ENCODE peak calls at places on chromosomes 11 and 22, in eight cellular contexts. L, J, R, Z, O, K, D and U are unnamed samples.

GRCh38 chr11:8038393-8038792 is 42.6 kb upstream of the TUB start:
- DNase-seq in L (no peak), J (no peak), R (no peak), Z (no peak), O (peak), K (peak), D (no peak), U (peak)

GRCh38 chr22:42820075-42820763 is 36.9 kb downstream of the ARFGAP3 start:
- DNase-seq in L (peak), J (peak), R (no peak), Z (no peak), O (no peak), K (peak), D (no peak), U (no peak)

GRCh38 chr11:75140269-75141138 is 10.4 kb upstream of the SLCO2B1 start:
- DNase-seq in L (peak), J (peak), R (peak), Z (peak), O (peak), K (peak), D (peak), U (no peak)

GRCh38 chr11:83600656-83601055 is 314.5 kb upstream of the CCDC90B start:
- DNase-seq in L (no peak), J (no peak), R (no peak), Z (no peak), O (no peak), K (no peak), D (no peak), U (no peak)

GRCh38 chr11:980438-981365 is 55.0 kb downstream of the AP2A2 start:
- DNase-seq in L (no peak), J (no peak), R (no peak), Z (peak), O (no peak), K (no peak), D (no peak), U (no peak)

GRCh38 chr11:119772581-119772980 is 43.6 kb upstream of the NECTIN1 start:
- DNase-seq in L (no peak), J (no peak), R (no peak), Z (peak), O (no peak), K (no peak), D (no peak), U (peak)

GRCh38 chr11:3879967-3880542 is 24.6 kb downstream of the STIM1 start:
- DNase-seq in L (no peak), J (no peak), R (no peak), Z (no peak), O (no peak), K (no peak), D (no peak), U (no peak)

GRCh38 chr11:43518407-43519165 is 159.9 kb downstream of the TTC17 start:
- DNase-seq in L (peak), J (peak), R (no peak), Z (no peak), O (no peak), K (no peak), D (no peak), U (no peak)

GRCh38 chr22:44722611-44723010 is 20.6 kb downstream of the PRR5 start:
- DNase-seq in L (no peak), J (no peak), R (no peak), Z (no peak), O (no peak), K (no peak), D (no peak), U (no peak)

GRCh38 chr11:125075900-125076317 is 12.8 kb downstream of the SLC37A2 start:
- DNase-seq in L (peak), J (no peak), R (no peak), Z (no peak), O (no peak), K (no peak), D (peak), U (peak)

GRCh38 chr11:94740975-94741707 is 27.0 kb upstream of the AMOTL1 start:
- DNase-seq in L (peak), J (peak), R (no peak), Z (peak), O (peak), K (peak), D (peak), U (no peak)

GRCh38 chr11:59614277-59615131 is 1.1 kb downstream of the OSBP start:
- DNase-seq in L (peak), J (peak), R (no peak), Z (no peak), O (no peak), K (no peak), D (no peak), U (no peak)

GRCh38 chr11:71200172-71200716 is 52.1 kb downstream of the SHANK2 start:
- DNase-seq in L (no peak), J (no peak), R (no peak), Z (no peak), O (no peak), K (no peak), D (no peak), U (no peak)

GRCh38 chr11:68694404-68695297 is 10.3 kb downstream of the GAL start:
- DNase-seq in L (no peak), J (no peak), R (no peak), Z (no peak), O (no peak), K (no peak), D (no peak), U (no peak)

GRCh38 chr11:19988598-19988997 is 171.7 kb downstream of the DBX1 start:
- DNase-seq in L (peak), J (peak), R (no peak), Z (peak), O (no peak), K (peak), D (peak), U (no peak)

GRCh38 chr11:119641991-119642745 is 86.8 kb downstream of the NECTIN1 start:
- DNase-seq in L (peak), J (peak), R (no peak), Z (no peak), O (no peak), K (peak), D (no peak), U (no peak)

GRCh38 chr22:31281733-31282132 is 10.6 kb downstream of the PIK3IP1 start:
- DNase-seq in L (no peak), J (no peak), R (no peak), Z (no peak), O (no peak), K (no peak), D (no peak), U (no peak)

GRCh38 chr11:9273430-9274336 is 8.5 kb upstream of the DENND5A start:
- DNase-seq in L (peak), J (no peak), R (no peak), Z (no peak), O (no peak), K (no peak), D (no peak), U (peak)

GRCh38 chr22:50583294-50583865 is 731 bp upstream of the CHKB start:
- DNase-seq in L (no peak), J (no peak), R (no peak), Z (no peak), O (no peak), K (no peak), D (peak), U (peak)

GRCh38 chr11:85718991-85719807 is 33.2 kb upstream of the CCDC89 start:
- DNase-seq in L (peak), J (peak), R (no peak), Z (peak), O (peak), K (peak), D (no peak), U (no peak)

GRCh38 chr22:22042009-22042408 is 59.4 kb upstream of the TOP3B start:
- DNase-seq in L (no peak), J (no peak), R (no peak), Z (no peak), O (no peak), K (no peak), D (no peak), U (no peak)

GRCh38 chr11:57434640-57435546 is 8.0 kb upstream of the SLC43A3 start:
- DNase-seq in L (peak), J (peak), R (no peak), Z (no peak), O (no peak), K (no peak), D (no peak), U (no peak)

GRCh38 chr11:11841121-11841604 is 609 bp upstream of the USP47 start:
- DNase-seq in L (no peak), J (no peak), R (no peak), Z (peak), O (no peak), K (peak), D (no peak), U (no peak)

GRCh38 chr11:21630934-21631478 is 561.9 kb upstream of the ANO5 start:
- DNase-seq in L (no peak), J (no peak), R (no peak), Z (no peak), O (no peak), K (no peak), D (no peak), U (no peak)

GRCh38 chr22:19870153-19871022 is 15.7 kb upstream of the GNB1L start:
- DNase-seq in L (no peak), J (no peak), R (peak), Z (no peak), O (no peak), K (no peak), D (peak), U (peak)

GRCh38 chr11:7418061-7418460 is 67.2 kb upstream of the OLFML1 start:
- DNase-seq in L (no peak), J (peak), R (no peak), Z (no peak), O (no peak), K (no peak), D (no peak), U (no peak)

GRCh38 chr22:47626428-47627390 is 864.3 kb downstream of the TBC1D22A start:
- DNase-seq in L (no peak), J (no peak), R (no peak), Z (no peak), O (no peak), K (no peak), D (no peak), U (no peak)
- TF ChIP-seq CTCF in L (no peak), J (no peak), R (no peak), Z (no peak), O (no peak), K (no peak), D (no peak), U (no peak)

GRCh38 chr11:39571081-39571480 is 1888.4 kb downstream of the LRRC4C start:
- DNase-seq in L (no peak), J (no peak), R (no peak), Z (no peak), O (no peak), K (no peak), D (no peak), U (no peak)

GRCh38 chr11:39570526-39570925 is 1888.9 kb downstream of the LRRC4C start:
- DNase-seq in L (no peak), J (no peak), R (no peak), Z (no peak), O (no peak), K (no peak), D (no peak), U (no peak)

DNA sequence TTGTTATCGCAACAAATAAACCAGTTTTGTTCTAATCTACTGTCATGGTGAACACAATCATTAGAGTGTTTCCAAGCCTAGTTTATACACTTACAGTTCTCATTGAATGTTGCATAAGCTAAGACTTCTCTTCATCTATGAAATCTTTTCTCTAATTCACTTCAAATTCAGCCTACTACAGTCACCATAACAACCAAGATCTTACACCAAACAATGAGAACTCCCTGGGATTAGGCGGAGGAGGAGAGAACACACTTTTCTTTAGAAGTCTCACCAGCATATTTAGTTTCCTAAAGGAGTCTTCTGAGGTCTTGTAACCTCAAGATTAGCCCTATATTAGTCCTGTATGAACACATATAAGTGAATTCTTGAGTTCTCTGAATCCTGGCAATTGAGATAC is 1889.7 kb downstream of the LRRC4C start:
- DNase-seq in L (no peak), J (no peak), R (no peak), Z (no peak), O (no peak), K (peak), D (no peak), U (no peak)
- TF ChIP-seq CTCF in L (no peak), J (no peak), R (no peak), Z (no peak), O (no peak), K (no peak), D (no peak), U (no peak)

GRCh38 chr11:48108231-48109045 is 108.2 kb upstream of the OR4B1 start:
- DNase-seq in L (no peak), J (no peak), R (no peak), Z (no peak), O (no peak), K (no peak), D (no peak), U (no peak)

GRCh38 chr11:48110509-48110766 is 106.2 kb upstream of the OR4B1 start:
- DNase-seq in L (no peak), J (no peak), R (no peak), Z (no peak), O (no peak), K (no peak), D (no peak), U (no peak)

GRCh38 chr11:48107188-48107704 is 109.4 kb upstream of the OR4B1 start:
- DNase-seq in L (no peak), J (no peak), R (no peak), Z (no peak), O (no peak), K (no peak), D (no peak), U (no peak)

GRCh38 chr11:48111941-48112340 is 104.7 kb upstream of the OR4B1 start:
- DNase-seq in L (no peak), J (no peak), R (no peak), Z (no peak), O (no peak), K (no peak), D (no peak), U (no peak)

DNA sequence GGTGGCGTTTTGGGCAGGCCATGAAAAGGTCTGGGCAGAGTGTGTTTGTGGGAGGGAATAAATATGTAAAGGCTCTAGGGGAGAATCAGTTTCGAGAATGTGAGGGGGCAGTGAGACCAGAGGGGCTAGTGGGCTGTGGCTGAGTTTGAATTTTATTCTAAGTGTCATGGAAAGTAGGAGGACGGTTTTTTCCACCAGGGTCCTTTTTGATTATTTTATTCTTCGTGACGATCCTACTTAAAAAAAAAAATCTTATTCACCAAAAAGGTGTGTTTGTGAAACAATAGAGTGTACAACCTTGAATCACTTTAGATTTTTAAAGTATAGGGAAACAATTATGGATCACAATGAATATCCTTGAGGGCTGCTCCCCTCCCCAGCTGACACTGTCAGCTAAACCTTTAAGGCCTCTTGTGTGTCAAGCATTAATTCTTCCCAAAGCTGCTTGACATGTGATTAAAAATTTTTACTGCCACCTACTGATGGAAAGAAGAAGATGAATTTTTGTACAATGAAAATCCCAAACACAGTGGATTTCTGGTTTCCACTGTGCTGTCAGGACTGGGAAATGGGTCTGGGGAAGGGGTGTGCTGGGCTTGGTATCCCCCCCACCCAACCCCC is 107.5 kb upstream of the OR4B1 start:
- DNase-seq in L (peak), J (no peak), R (no peak), Z (no peak), O (no peak), K (peak), D (no peak), U (no peak)
- TF ChIP-seq CTCF in L (peak), J (peak), R (no peak), Z (peak), O (peak), K (peak), D (peak), U (peak)

DNA sequence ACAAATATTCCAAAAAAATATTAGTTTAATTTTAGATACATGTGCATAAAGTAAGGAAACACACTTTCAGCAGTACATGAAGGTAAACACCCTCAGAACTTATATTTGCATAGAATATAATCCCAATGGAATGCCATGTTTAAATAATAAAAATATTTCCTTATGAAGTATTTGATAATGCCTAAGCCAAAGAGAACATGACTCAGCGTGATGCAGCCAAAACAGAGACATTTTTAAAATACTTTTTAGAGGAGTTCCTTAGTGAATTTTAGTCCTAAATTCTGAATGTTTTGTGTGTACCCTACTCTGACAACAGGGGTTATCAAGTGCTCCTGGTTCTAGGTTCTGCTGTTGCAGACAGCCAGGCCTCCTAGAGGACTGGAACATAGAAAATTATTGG is 39.1 kb upstream of the POU2AF2 start:
- DNase-seq in L (peak), J (peak), R (no peak), Z (no peak), O (no peak), K (no peak), D (no peak), U (no peak)
- TF ChIP-seq CTCF in L (no peak), J (no peak), R (no peak), Z (no peak), O (no peak), K (no peak), D (no peak), U (no peak)

GRCh38 chr22:28628766-28629165 is 50.9 kb downstream of the TTC28 start:
- DNase-seq in L (no peak), J (no peak), R (no peak), Z (no peak), O (no peak), K (no peak), D (no peak), U (no peak)

GRCh38 chr22:28627791-28628190 is 51.8 kb downstream of the TTC28 start:
- DNase-seq in L (peak), J (no peak), R (no peak), Z (no peak), O (no peak), K (no peak), D (no peak), U (no peak)

GRCh38 chr22:28630185-28630580 is 49.5 kb downstream of the TTC28 start:
- DNase-seq in L (no peak), J (no peak), R (no peak), Z (no peak), O (no peak), K (no peak), D (no peak), U (no peak)

GRCh38 chr22:28629420-28630184 is 50.0 kb downstream of the TTC28 start:
- DNase-seq in L (peak), J (no peak), R (no peak), Z (no peak), O (no peak), K (peak), D (no peak), U (no peak)
- TF ChIP-seq CTCF in L (no peak), J (no peak), R (no peak), Z (no peak), O (no peak), K (no peak), D (no peak), U (no peak)